ENCODE peak calls at places on chromosome 21, in five cellular contexts. E is Daoy; D is NCI-H1092; V is NCI-H2081 treated with DMSO at 0.1 percent for 48 hours; C is stimulated activated CD8-positive, alpha-beta memory T cell treated with anti-CD3 and anti-CD28 coated beads, Interleukin-7, amount 100 ng/mL, for 1 hour. I is an unnamed sample.

GRCh38 chr21:31011412-31011811 is 26.9 kb downstream of the KRTAP19-8 start:
- DNase-seq in E (peak; percentile 12), D (no peak), V (no peak), C (no peak), I (no peak)

GRCh38 chr21:28771790-28772501 is 220.7 kb downstream of the LTN1 start:
- DNase-seq in D (no peak), C (no peak), E (no peak), V (no peak), I (no peak)

GRCh38 chr21:29753216-29753615 is 186.6 kb downstream of the GRIK1 start:
- DNase-seq in C (no peak), V (no peak), E (no peak), D (no peak), I (no peak)

GRCh38 chr21:25848309-25848708 is 113.5 kb downstream of the GABPA start:
- DNase-seq in D (no peak), E (no peak), V (no peak), C (no peak), I (no peak)

GRCh38 chr21:33799378-33800090 is 116.1 kb downstream of the ATP5PO start:
- DNase-seq in V (no peak), E (no peak), D (no peak), C (no peak), I (no peak)

GRCh38 chr21:42027804-42028753 is 17.9 kb upstream of the ZBTB21 start:
- DNase-seq in D (no peak), E (no peak), V (no peak), C (no peak), I (peak; percentile 15)

GRCh38 chr21:24727803-24728425 is 879.4 kb downstream of the MRPL39 start:
- DNase-seq in V (no peak), C (no peak), E (no peak), D (no peak), I (no peak)

GRCh38 chr21:14763695-14764064 is 217.6 kb upstream of the SAMSN1 start:
- DNase-seq in C (no peak), V (no peak), E (no peak), D (no peak), I (no peak)

GRCh38 chr21:45768011-45768740 is 124.7 kb downstream of the PCBP3 start:
- DNase-seq in E (no peak), V (no peak), C (no peak), D (no peak), I (peak; percentile 5)

GRCh38 chr21:43717166-43717853 is 1.6 kb upstream of the PDXK start:
- DNase-seq in V (no peak), C (no peak), E (no peak), D (no peak), I (no peak)

I was measured in NCI-H446.